ENCODE peak calls at places on chromosome X, in five cellular contexts. One of them, this sample, is unnamed.

GRCh38 chrX:1481636-1482529 is 29.2 kb upstream of the ASMTL start:
- DNase-seq in SK-N-SH: no peak
- DNase-seq in K562: peak
- DNase-seq in GM12878: peak
- DNase-seq in A549: peak
- DNase-seq in this sample: peak

GRCh38 chrX:12946838-12947544 is 27.9 kb upstream of the TMSB4X start:
- DNase-seq in GM12878: peak
- DNase-seq in SK-N-SH: peak
- DNase-seq in A549: peak
- DNase-seq in K562: peak
- DNase-seq in this sample: peak

GRCh38 chrX:124347242-124347641 is 879 bp downstream of the SH2D1A start:
- DNase-seq in A549: no peak
- DNase-seq in SK-N-SH: no peak
- DNase-seq in GM12878: no peak
- DNase-seq in K562: no peak
- DNase-seq in this sample: no peak

GRCh38 chrX:25869761-25870160 is 268.4 kb upstream of the MAGEB18 start:
- DNase-seq in GM12878: no peak
- DNase-seq in SK-N-SH: no peak
- DNase-seq in K562: no peak
- DNase-seq in A549: no peak
- DNase-seq in this sample: no peak

GRCh38 chrX:17741123-17741511 is 3.8 kb downstream of the SCML1 start:
- DNase-seq in A549: no peak
- DNase-seq in GM12878: no peak
- DNase-seq in SK-N-SH: no peak
- DNase-seq in K562: no peak
- DNase-seq in this sample: no peak

GRCh38 chrX:12949927-12950656 is 24.8 kb upstream of the TMSB4X start:
- DNase-seq in A549: no peak
- DNase-seq in K562: peak
- DNase-seq in GM12878: peak
- DNase-seq in SK-N-SH: no peak
- DNase-seq in this sample: peak

GRCh38 chrX:55342533-55343501 is 78.1 kb upstream of the PAGE3 start:
- DNase-seq in A549: peak
- DNase-seq in GM12878: peak
- DNase-seq in SK-N-SH: peak
- DNase-seq in K562: peak
- DNase-seq in this sample: no peak

GRCh38 chrX:132491191-132491590 is 2.4 kb upstream of the MBNL3 start:
- DNase-seq in SK-N-SH: no peak
- DNase-seq in A549: no peak
- DNase-seq in GM12878: no peak
- DNase-seq in K562: no peak
- DNase-seq in this sample: no peak

GRCh38 chrX:136710324-136710951 is 62.5 kb downstream of the CD40LG start:
- DNase-seq in A549: no peak
- DNase-seq in K562: no peak
- DNase-seq in SK-N-SH: no peak
- DNase-seq in GM12878: no peak
- DNase-seq in this sample: peak

GRCh38 chrX:32170481-32170880 is 1040.9 kb downstream of the DMD start:
- DNase-seq in GM12878: no peak
- DNase-seq in SK-N-SH: no peak
- DNase-seq in K562: no peak
- DNase-seq in A549: no peak
- DNase-seq in this sample: no peak

GRCh38 chrX:133838761-133839676 is 146.4 kb downstream of the GPC3 start:
- DNase-seq in GM12878: no peak
- DNase-seq in K562: peak
- DNase-seq in SK-N-SH: peak
- DNase-seq in A549: peak
- DNase-seq in this sample: peak

GRCh38 chrX:69158166-69159040 is 6.8 kb downstream of the PJA1 start:
- DNase-seq in GM12878: no peak
- DNase-seq in K562: peak
- DNase-seq in A549: peak
- DNase-seq in SK-N-SH: peak
- DNase-seq in this sample: peak

GRCh38 chrX:150213481-150214030 is 149.6 kb upstream of the MAMLD1 start:
- DNase-seq in GM12878: no peak
- DNase-seq in SK-N-SH: no peak
- DNase-seq in K562: no peak
- DNase-seq in A549: no peak
- DNase-seq in this sample: no peak

GRCh38 chrX:24019448-24019847 is 7.5 kb downstream of the KLHL15 start:
- DNase-seq in K562: no peak
- DNase-seq in A549: no peak
- DNase-seq in SK-N-SH: no peak
- DNase-seq in GM12878: no peak
- DNase-seq in this sample: no peak

GRCh38 chrX:135632353-135632752 is 81.1 kb upstream of the CT45A1 start:
- DNase-seq in GM12878: peak
- DNase-seq in A549: no peak
- DNase-seq in K562: no peak
- DNase-seq in SK-N-SH: no peak
- DNase-seq in this sample: no peak

GRCh38 chrX:24264383-24264782 is 49.5 kb downstream of the SUPT20HL2 start:
- DNase-seq in A549: peak
- DNase-seq in SK-N-SH: no peak
- DNase-seq in GM12878: no peak
- DNase-seq in K562: no peak
- DNase-seq in this sample: peak

GRCh38 chrX:51494409-51494808 is 2.0 kb downstream of the NUDT11 start:
- DNase-seq in A549: no peak
- DNase-seq in SK-N-SH: no peak
- DNase-seq in K562: no peak
- DNase-seq in GM12878: no peak
- DNase-seq in this sample: no peak

GRCh38 chrX:19829817-19830216 is 57.6 kb downstream of the SH3KBP1 start:
- DNase-seq in A549: no peak
- DNase-seq in GM12878: no peak
- DNase-seq in K562: no peak
- DNase-seq in SK-N-SH: no peak
- DNase-seq in this sample: no peak

GRCh38 chrX:149470960-149471359 is 34.1 kb downstream of the IDS start:
- DNase-seq in GM12878: no peak
- DNase-seq in SK-N-SH: peak
- DNase-seq in K562: peak
- DNase-seq in A549: peak
- DNase-seq in this sample: peak

GRCh38 chrX:15143050-15143824 is 126.6 kb downstream of the ASB9 start:
- DNase-seq in K562: peak
- DNase-seq in GM12878: no peak
- DNase-seq in A549: peak
- DNase-seq in SK-N-SH: peak
- DNase-seq in this sample: peak

GRCh38 chrX:86407371-86407770 is 259.1 kb downstream of the DACH2 start:
- DNase-seq in A549: no peak
- DNase-seq in K562: no peak
- DNase-seq in SK-N-SH: no peak
- DNase-seq in GM12878: no peak
- DNase-seq in this sample: no peak

GRCh38 chrX:13742397-13743176 is 8.0 kb downstream of the OFD1 start:
- DNase-seq in GM12878: peak
- DNase-seq in SK-N-SH: no peak
- DNase-seq in K562: no peak
- DNase-seq in A549: no peak
- DNase-seq in this sample: no peak

GRCh38 chrX:49915352-49916222 is 6.8 kb upstream of the CLCN5 start:
- DNase-seq in K562: peak
- DNase-seq in A549: peak
- DNase-seq in GM12878: no peak
- DNase-seq in SK-N-SH: peak
- DNase-seq in this sample: peak

GRCh38 chrX:135595543-135595942 is 75.1 kb downstream of the INTS6L start:
- DNase-seq in A549: no peak
- DNase-seq in GM12878: no peak
- DNase-seq in SK-N-SH: no peak
- DNase-seq in K562: no peak
- DNase-seq in this sample: no peak

GRCh38 chrX:107168259-107168658 is 38.0 kb downstream of the NUP62CL start:
- DNase-seq in A549: no peak
- DNase-seq in K562: peak
- DNase-seq in GM12878: no peak
- DNase-seq in SK-N-SH: no peak
- DNase-seq in this sample: no peak
- TF ChIP-seq RCOR1 in A549: no peak
- TF ChIP-seq RCOR1 in K562: no peak
- TF ChIP-seq RCOR1 in GM12878: no peak
- TF ChIP-seq RCOR1 in SK-N-SH: no peak
- TF ChIP-seq RCOR1 in this sample: no peak

GRCh38 chrX:100731441-100732281 is at the start of gene SYTL4:
- DNase-seq in K562: peak
- DNase-seq in SK-N-SH: peak
- DNase-seq in A549: peak
- DNase-seq in GM12878: no peak
- DNase-seq in this sample: no peak
- TF ChIP-seq RCOR1 in K562: no peak
- TF ChIP-seq RCOR1 in SK-N-SH: no peak
- TF ChIP-seq RCOR1 in A549: no peak
- TF ChIP-seq RCOR1 in GM12878: no peak
- TF ChIP-seq RCOR1 in this sample: no peak

DNA sequence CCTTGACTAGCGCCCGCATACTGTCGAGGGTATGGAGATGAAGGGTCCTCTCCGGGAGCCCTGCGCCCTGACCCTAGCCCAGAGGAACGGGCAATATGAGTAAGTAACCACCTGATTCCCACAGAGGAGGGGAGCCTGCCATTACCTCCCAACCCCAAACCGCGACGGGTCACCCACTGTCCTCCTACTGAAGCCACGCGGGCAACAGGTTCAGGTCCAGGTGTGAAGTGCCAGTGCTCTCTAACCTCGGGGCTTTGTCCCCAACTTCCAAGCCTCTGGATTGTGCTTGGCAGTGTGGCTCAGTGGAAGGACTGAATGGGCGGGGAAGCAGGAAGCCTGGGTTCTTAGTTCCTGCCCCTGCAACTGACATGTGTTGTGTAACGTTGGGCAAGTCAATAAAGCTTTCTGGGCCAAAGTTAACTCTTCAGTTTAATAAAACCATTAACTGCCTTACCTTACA is 696 bp downstream of the OCRL start:
- DNase-seq in GM12878: no peak
- DNase-seq in K562: peak
- DNase-seq in A549: peak
- DNase-seq in SK-N-SH: no peak
- DNase-seq in this sample: no peak
- TF ChIP-seq RCOR1 in GM12878: no peak
- TF ChIP-seq RCOR1 in K562: no peak
- TF ChIP-seq RCOR1 in A549: no peak
- TF ChIP-seq RCOR1 in SK-N-SH: no peak
- TF ChIP-seq RCOR1 in this sample: no peak

GRCh38 chrX:7346021-7346420 is 198.1 kb upstream of the PUDP start:
- DNase-seq in SK-N-SH: no peak
- DNase-seq in GM12878: no peak
- DNase-seq in A549: no peak
- DNase-seq in K562: no peak
- DNase-seq in this sample: peak
- TF ChIP-seq RCOR1 in SK-N-SH: no peak
- TF ChIP-seq RCOR1 in GM12878: no peak
- TF ChIP-seq RCOR1 in A549: no peak
- TF ChIP-seq RCOR1 in K562: no peak
- TF ChIP-seq RCOR1 in this sample: no peak

GRCh38 chrX:5726246-5726645 is 502.4 kb downstream of the NLGN4X start:
- DNase-seq in A549: no peak
- DNase-seq in SK-N-SH: no peak
- DNase-seq in GM12878: no peak
- DNase-seq in K562: no peak
- DNase-seq in this sample: no peak
- TF ChIP-seq RCOR1 in A549: no peak
- TF ChIP-seq RCOR1 in SK-N-SH: no peak
- TF ChIP-seq RCOR1 in GM12878: no peak
- TF ChIP-seq RCOR1 in K562: no peak
- TF ChIP-seq RCOR1 in this sample: no peak

This sample was measured in IMR-90.